ENCODE peak calls at places on chromosomes 11 and 22, in six cellular contexts. One of them, this sample, is unnamed.
A peak's percentile ranks its signal among the peaks of the same experiment; 100 is the strongest.

GRCh38 chr11:16859651-16860050 is 121.2 kb downstream of the C11orf58 start:
- DNase-seq in colonic mucosa: no peak
- DNase-seq in T follicular helper cell: no peak
- DNase-seq in HEK293T: no peak
- DNase-seq in GM04504: no peak
- DNase-seq in Caki2: no peak
- DNase-seq in this sample: no peak

GRCh38 chr22:28116261-28116673 is 197.2 kb upstream of the PITPNB start:
- DNase-seq in Caki2: peak; percentile 88
- DNase-seq in colonic mucosa: no peak
- DNase-seq in T follicular helper cell: no peak
- DNase-seq in HEK293T: no peak
- DNase-seq in GM04504: peak; percentile 81
- DNase-seq in this sample: no peak

GRCh38 chr11:114088836-114089235 is 29.3 kb downstream of the ZBTB16 start:
- DNase-seq in colonic mucosa: no peak
- DNase-seq in T follicular helper cell: no peak
- DNase-seq in GM04504: no peak
- DNase-seq in Caki2: no peak
- DNase-seq in HEK293T: no peak
- DNase-seq in this sample: no peak

GRCh38 chr22:31647516-31647915 is 14.5 kb downstream of the PISD start:
- DNase-seq in T follicular helper cell: no peak
- DNase-seq in colonic mucosa: no peak
- DNase-seq in HEK293T: no peak
- DNase-seq in Caki2: no peak
- DNase-seq in GM04504: peak; percentile 88
- DNase-seq in this sample: no peak

GRCh38 chr22:26461188-26461810 is 22.3 kb downstream of the HPS4 start:
- DNase-seq in colonic mucosa: peak; percentile 63
- DNase-seq in T follicular helper cell: peak; percentile 12
- DNase-seq in HEK293T: peak; percentile 84
- DNase-seq in Caki2: peak; percentile 50
- DNase-seq in GM04504: no peak
- DNase-seq in this sample: peak; percentile 83

GRCh38 chr22:46050916-46051614 is 74.1 kb upstream of the WNT7B start:
- DNase-seq in HEK293T: no peak
- DNase-seq in T follicular helper cell: no peak
- DNase-seq in Caki2: no peak
- DNase-seq in colonic mucosa: no peak
- DNase-seq in GM04504: no peak
- DNase-seq in this sample: peak; percentile 32

GRCh38 chr22:39223091-39223710 is 21.6 kb downstream of the PDGFB start:
- DNase-seq in HEK293T: no peak
- DNase-seq in Caki2: no peak
- DNase-seq in colonic mucosa: no peak
- DNase-seq in T follicular helper cell: no peak
- DNase-seq in GM04504: no peak
- DNase-seq in this sample: no peak

GRCh38 chr11:68724293-68724692 is 27.0 kb downstream of the TESMIN start:
- DNase-seq in HEK293T: no peak
- DNase-seq in GM04504: no peak
- DNase-seq in colonic mucosa: no peak
- DNase-seq in T follicular helper cell: no peak
- DNase-seq in Caki2: no peak
- DNase-seq in this sample: no peak

GRCh38 chr11:970319-970871 is 44.7 kb downstream of the AP2A2 start:
- DNase-seq in HEK293T: no peak
- DNase-seq in T follicular helper cell: no peak
- DNase-seq in colonic mucosa: no peak
- DNase-seq in Caki2: no peak
- DNase-seq in GM04504: no peak
- DNase-seq in this sample: no peak

GRCh38 chr11:116882386-116882785 is 45.0 kb upstream of the APOA1 start:
- DNase-seq in T follicular helper cell: no peak
- DNase-seq in HEK293T: no peak
- DNase-seq in colonic mucosa: no peak
- DNase-seq in Caki2: no peak
- DNase-seq in GM04504: peak; percentile 84
- DNase-seq in this sample: no peak

GRCh38 chr22:45013138-45013537 is 3.3 kb upstream of the PHF21B start:
- DNase-seq in Caki2: no peak
- DNase-seq in HEK293T: no peak
- DNase-seq in GM04504: no peak
- DNase-seq in T follicular helper cell: no peak
- DNase-seq in colonic mucosa: no peak
- DNase-seq in this sample: no peak

GRCh38 chr22:20154602-20155183 is 3.8 kb upstream of the CCDC188 start:
- DNase-seq in Caki2: no peak
- DNase-seq in colonic mucosa: no peak
- DNase-seq in GM04504: no peak
- DNase-seq in T follicular helper cell: no peak
- DNase-seq in HEK293T: no peak
- DNase-seq in this sample: peak; percentile 52

GRCh38 chr22:36344106-36344827 is 43.5 kb downstream of the MYH9 start:
- DNase-seq in colonic mucosa: no peak
- DNase-seq in Caki2: no peak
- DNase-seq in GM04504: no peak
- DNase-seq in HEK293T: no peak
- DNase-seq in T follicular helper cell: no peak
- DNase-seq in this sample: no peak

GRCh38 chr11:115924744-115925567 is 420.7 kb upstream of the CADM1 start:
- DNase-seq in Caki2: peak; percentile 71
- DNase-seq in HEK293T: no peak
- DNase-seq in T follicular helper cell: no peak
- DNase-seq in colonic mucosa: no peak
- DNase-seq in GM04504: no peak
- DNase-seq in this sample: no peak

GRCh38 chr11:933936-934335 is 8.3 kb downstream of the AP2A2 start:
- DNase-seq in HEK293T: no peak
- DNase-seq in Caki2: no peak
- DNase-seq in colonic mucosa: no peak
- DNase-seq in GM04504: no peak
- DNase-seq in T follicular helper cell: no peak
- DNase-seq in this sample: no peak

GRCh38 chr11:11909727-11910126 is 68.0 kb downstream of the USP47 start:
- DNase-seq in T follicular helper cell: no peak
- DNase-seq in Caki2: no peak
- DNase-seq in HEK293T: no peak
- DNase-seq in colonic mucosa: no peak
- DNase-seq in GM04504: no peak
- DNase-seq in this sample: no peak

GRCh38 chr11:16356751-16357365 is 512 bp upstream of the SOX6 start:
- DNase-seq in HEK293T: no peak
- DNase-seq in GM04504: peak; percentile 8
- DNase-seq in T follicular helper cell: no peak
- DNase-seq in Caki2: no peak
- DNase-seq in colonic mucosa: no peak
- DNase-seq in this sample: no peak

GRCh38 chr11:128745296-128746183 is 51.7 kb downstream of the FLI1 start:
- DNase-seq in HEK293T: no peak
- DNase-seq in colonic mucosa: no peak
- DNase-seq in Caki2: no peak
- DNase-seq in GM04504: peak; percentile 28
- DNase-seq in T follicular helper cell: no peak
- DNase-seq in this sample: no peak

GRCh38 chr11:76684470-76684869 is 13.9 kb upstream of the LRRC32 start:
- DNase-seq in HEK293T: no peak
- DNase-seq in T follicular helper cell: no peak
- DNase-seq in Caki2: no peak
- DNase-seq in GM04504: no peak
- DNase-seq in colonic mucosa: no peak
- DNase-seq in this sample: no peak

GRCh38 chr11:64784813-64785581 is 6.7 kb upstream of the SF1 start:
- DNase-seq in Caki2: no peak
- DNase-seq in colonic mucosa: no peak
- DNase-seq in GM04504: no peak
- DNase-seq in T follicular helper cell: no peak
- DNase-seq in HEK293T: no peak
- DNase-seq in this sample: peak; percentile 28

GRCh38 chr22:38921801-38922200 is 35.6 kb upstream of the APOBEC3A start:
- DNase-seq in colonic mucosa: peak; percentile 60
- DNase-seq in HEK293T: no peak
- DNase-seq in GM04504: no peak
- DNase-seq in T follicular helper cell: no peak
- DNase-seq in Caki2: peak; percentile 62
- DNase-seq in this sample: no peak

GRCh38 chr22:22941831-22942510 is 54.4 kb downstream of the IGLL5 start:
- DNase-seq in Caki2: no peak
- DNase-seq in HEK293T: no peak
- DNase-seq in colonic mucosa: peak; percentile 14
- DNase-seq in T follicular helper cell: no peak
- DNase-seq in GM04504: no peak
- DNase-seq in this sample: peak; percentile 4

GRCh38 chr22:33747576-33748180 is 172.6 kb downstream of the LARGE1 start:
- DNase-seq in GM04504: no peak
- DNase-seq in colonic mucosa: peak; percentile 41
- DNase-seq in T follicular helper cell: no peak
- DNase-seq in HEK293T: no peak
- DNase-seq in Caki2: peak; percentile 89
- DNase-seq in this sample: peak; percentile 37